ENCODE peak calls at places on chromosomes 6 and 20, in six cellular contexts. J is lower lobe of right lung, K is tibial nerve, H is tibial artery, I is naive B cell, G is colonic mucosa. Q is an unnamed sample.

GRCh38 chr6:10882654-10883053 is 813 bp upstream of the GCM2 start:
- DNase-seq in J (no peak), K (no peak), H (no peak), I (no peak), G (no peak), Q (no peak)

GRCh38 chr6:169953686-169954085 is 202.3 kb downstream of the ERMARD start:
- DNase-seq in J (no peak), K (no peak), H (no peak), I (no peak), G (peak), Q (no peak)

GRCh38 chr20:56724246-56724757 is 95.2 kb downstream of the TFAP2C start:
- DNase-seq in J (no peak), K (no peak), H (no peak), I (no peak), G (no peak), Q (no peak)

GRCh38 chr20:60589624-60590023 is 631.4 kb downstream of the CDH26 start:
- DNase-seq in J (no peak), K (no peak), H (no peak), I (no peak), G (no peak), Q (no peak)

GRCh38 chr20:35344354-35344837 is 52.2 kb upstream of the FAM83C start:
- DNase-seq in J (peak), K (no peak), H (no peak), I (no peak), G (peak), Q (peak)

GRCh38 chr6:121430514-121431460 is 4.7 kb upstream of the GJA1 start:
- DNase-seq in J (no peak), K (no peak), H (no peak), I (no peak), G (no peak), Q (no peak)

GRCh38 chr20:44736170-44737021 is 9.3 kb upstream of the KCNK15 start:
- DNase-seq in J (no peak), K (no peak), H (no peak), I (peak), G (peak), Q (peak)

GRCh38 chr6:53662457-53662856 is 3.1 kb downstream of the KLHL31 start:
- DNase-seq in J (no peak), K (no peak), H (no peak), I (no peak), G (no peak), Q (no peak)

GRCh38 chr6:36478051-36478526 is 35.3 kb downstream of the KCTD20 start:
- DNase-seq in J (no peak), K (no peak), H (no peak), I (no peak), G (no peak), Q (no peak)

GRCh38 chr6:139373928-139374356 is 506 bp downstream of the CITED2 start:
- DNase-seq in J (no peak), K (no peak), H (peak), I (no peak), G (no peak), Q (no peak)

GRCh38 chr20:41862023-41862422 is 243.8 kb upstream of the CHD6 start:
- DNase-seq in J (no peak), K (no peak), H (no peak), I (no peak), G (no peak), Q (no peak)

GRCh38 chr20:47764154-47764734 is 21.0 kb downstream of the SULF2 start:
- DNase-seq in J (no peak), K (no peak), H (no peak), I (no peak), G (no peak), Q (no peak)

GRCh38 chr6:160775730-160776129 is 73.7 kb downstream of the PLG start:
- DNase-seq in J (no peak), K (no peak), H (no peak), I (no peak), G (no peak), Q (no peak)

GRCh38 chr6:18680842-18681241 is 293.7 kb downstream of the RNF144B start:
- DNase-seq in J (no peak), K (no peak), H (no peak), I (no peak), G (no peak), Q (no peak)